ENCODE peak calls at places on chromosomes 5 and 9, in four cellular contexts. X is neural progenitor cell, E is uterus, R is A673. W is an unnamed sample. For H3K9me3 and H3K36me3, the result is how much of the 10 kb centered on the place peaks cover.

GRCh38 chr5:143224672-143225071 is 178.8 kb downstream of the NR3C1 start:
- DNase-seq in R (no peak), X (no peak), E (no peak), W (no peak)

GRCh38 chr5:154047324-154047723 is 8.6 kb downstream of the MFAP3 start:
- DNase-seq in R (no peak), X (no peak), E (no peak), W (no peak)

GRCh38 chr9:119078015-119078414 is 291.2 kb downstream of the BRINP1 start:
- DNase-seq in E (no peak), R (no peak), X (no peak), W (no peak)

GRCh38 chr5:149486726-149487635 is 64.3 kb downstream of the CSNK1A1 start:
- DNase-seq in E (no peak), X (no peak), R (no peak), W (no peak)

GRCh38 chr5:31408814-31409213 is 123.1 kb downstream of the DROSHA start:
- DNase-seq in R (peak), X (no peak), E (no peak), W (no peak)

GRCh38 chr5:176818391-176819098 is 8.2 kb downstream of the UNC5A start:
- DNase-seq in E (no peak), X (no peak), R (no peak), W (peak)

GRCh38 chr9:79731483-79731882 is 159.7 kb downstream of the TLE4 start:
- DNase-seq in R (no peak), X (no peak), E (no peak), W (no peak)

GRCh38 chr9:92686954-92687353 is 17.0 kb upstream of the IPPK start:
- DNase-seq in R (peak), X (no peak), E (no peak), W (no peak)

GRCh38 chr9:128893354-128893753 is 11.4 kb downstream of the LRRC8A start:
- DNase-seq in E (no peak), X (no peak), R (no peak), W (no peak)

GRCh38 chr9:116323012-116323411 is 169.4 kb downstream of the PAPPA start:
- DNase-seq in R (peak), X (peak), E (no peak), W (no peak)

GRCh38 chr5:154421868-154422267 is 23.9 kb upstream of the SAP30L start:
- DNase-seq in E (no peak), R (peak), X (peak), W (no peak)

GRCh38 chr9:7848498-7848897 is 48.9 kb upstream of the DMAC1 start:
- DNase-seq in E (no peak), X (no peak), R (no peak), W (no peak)

GRCh38 chr9:37936376-37936775 is 32.4 kb upstream of the SLC25A51 start:
- DNase-seq in X (no peak), E (no peak), R (no peak), W (no peak)

GRCh38 chr9:104817437-104817836 is 53.5 kb downstream of the NIPSNAP3B start:
- DNase-seq in E (no peak), R (no peak), X (no peak), W (no peak)

GRCh38 chr9:1995084-1995483 is 20.1 kb upstream of the SMARCA2 start:
- DNase-seq in X (peak), E (no peak), R (peak), W (no peak)

GRCh38 chr5:120817044-120817985 is 353.2 kb downstream of the PRR16 start:
- DNase-seq in R (peak), X (peak), E (no peak), W (no peak)

GRCh38 chr9:86072393-86073016 is 26.9 kb downstream of the GOLM1 start:
- DNase-seq in X (no peak), E (no peak), R (no peak), W (no peak)

GRCh38 chr5:160742446-160742845 is 109.6 kb downstream of the ATP10B start:
- DNase-seq in E (no peak), X (no peak), R (no peak), W (no peak)
- H3K4me3 ChIP-seq in E (no peak), X (no peak), R (no peak), W (no peak)

DNA sequence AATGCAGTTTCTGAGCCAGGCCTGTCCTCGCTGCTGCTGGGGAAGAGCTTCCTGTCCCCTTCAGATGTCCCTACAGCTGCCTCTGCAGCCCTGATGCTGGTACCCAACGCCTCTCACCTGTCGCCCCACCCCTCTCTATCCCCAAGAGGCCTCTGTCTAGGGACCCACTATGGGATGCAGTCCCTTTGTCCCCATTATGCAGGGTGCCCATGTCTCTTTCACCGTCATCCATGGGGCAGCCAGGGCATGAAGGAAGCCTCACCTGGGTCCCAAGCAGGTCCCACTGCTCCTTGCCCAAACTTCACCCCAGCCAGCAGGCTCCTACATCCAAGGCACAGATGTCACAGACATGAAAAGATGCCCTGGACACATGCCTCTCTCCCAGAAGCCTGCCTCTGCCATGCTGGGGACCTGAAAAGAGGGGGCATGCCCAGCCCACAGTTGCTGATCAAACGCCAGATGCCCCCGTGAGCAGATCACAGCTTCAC is 81.2 kb downstream of the ADAMTS2 start:
- DNase-seq in R (no peak), X (no peak), E (peak), W (no peak)
- H3K9me3 ChIP-seq in R (under half), X (under half), E (under half), W (under half)

DNA sequence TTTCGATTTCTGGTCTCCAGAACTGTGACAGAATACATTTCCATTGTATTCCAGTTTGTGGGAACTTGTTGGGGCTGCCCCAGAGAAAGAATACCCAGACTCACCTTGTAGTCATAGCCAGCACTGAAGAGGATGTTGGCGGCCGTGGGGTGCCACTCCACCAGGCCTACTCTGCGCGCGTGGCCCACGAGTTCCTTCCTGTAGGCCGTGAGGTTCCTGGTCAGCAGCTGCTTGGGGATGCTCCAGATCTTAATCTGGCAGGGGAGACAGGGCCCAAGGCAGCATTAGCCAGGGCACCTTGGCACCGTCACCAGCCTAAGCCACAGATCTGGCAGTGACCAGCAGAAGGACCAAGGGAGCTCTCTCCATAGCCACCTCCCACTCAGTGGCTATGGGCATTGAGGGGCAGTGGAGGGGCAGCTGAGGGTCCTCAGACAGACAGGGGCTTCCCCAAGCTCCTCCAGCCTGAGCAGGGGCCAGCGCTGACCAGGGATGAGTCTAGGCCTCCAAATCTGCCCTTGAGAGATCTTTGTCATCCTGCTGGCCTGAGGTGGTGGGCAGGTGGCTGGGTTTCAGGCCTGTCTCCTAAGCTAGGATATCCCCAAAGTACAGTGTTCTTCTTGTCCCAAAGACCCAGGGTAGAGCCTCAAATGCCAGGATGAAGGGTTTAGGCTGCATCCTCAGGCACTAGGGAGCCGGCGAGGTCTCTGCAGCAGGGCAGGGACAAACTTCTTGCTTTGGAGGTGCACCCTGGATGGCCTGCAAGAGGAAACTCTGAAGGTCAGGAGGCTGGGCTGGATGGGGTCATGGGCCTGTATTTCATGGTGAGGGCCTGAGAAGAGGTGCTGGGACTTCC is 15.9 kb upstream of the TRIM14 start:
- DNase-seq in X (no peak), E (no peak), R (no peak), W (no peak)
- H3K36me3 ChIP-seq in X (under half), E (under half), R (under half), W (under half)

DNA sequence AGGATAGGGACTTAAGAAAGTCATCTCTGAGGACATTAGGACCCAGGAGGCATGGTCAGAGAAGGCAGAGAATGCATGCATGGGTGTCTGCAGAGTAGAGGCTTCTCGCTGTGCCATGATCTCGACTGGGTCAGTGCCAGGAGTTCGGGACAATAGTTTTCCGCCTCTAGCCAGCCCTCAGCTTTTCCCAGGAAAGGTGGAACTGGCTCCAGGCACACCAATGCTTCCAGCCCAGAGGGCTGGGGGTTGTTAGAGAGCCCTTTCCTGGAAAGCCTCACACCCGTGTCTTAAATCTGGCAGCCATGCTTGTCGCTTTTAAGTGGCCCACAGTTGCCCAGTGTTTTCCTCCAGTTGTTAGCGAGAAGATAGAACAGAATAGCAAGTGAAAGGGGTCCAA is 1111.3 kb downstream of the TAF11L14 start:
- DNase-seq in X (no peak), E (no peak), R (no peak), W (peak)
- H3K4me3 ChIP-seq in X (no peak), E (peak), R (no peak), W (peak)

GRCh38 chr5:3167473-3167872 is 416.0 kb upstream of the IRX2 start:
- DNase-seq in E (no peak), R (no peak), X (no peak), W (no peak)
- H3K9me3 ChIP-seq in E (under half), R (under half), X (under half), W (under half)

GRCh38 chr9:127527560-127528268 is 76.4 kb downstream of the LRSAM1 start:
- DNase-seq in X (no peak), E (no peak), R (no peak), W (peak)
- H3K36me3 ChIP-seq in X (under half), E (under half), R (under half), W (under half)

DNA sequence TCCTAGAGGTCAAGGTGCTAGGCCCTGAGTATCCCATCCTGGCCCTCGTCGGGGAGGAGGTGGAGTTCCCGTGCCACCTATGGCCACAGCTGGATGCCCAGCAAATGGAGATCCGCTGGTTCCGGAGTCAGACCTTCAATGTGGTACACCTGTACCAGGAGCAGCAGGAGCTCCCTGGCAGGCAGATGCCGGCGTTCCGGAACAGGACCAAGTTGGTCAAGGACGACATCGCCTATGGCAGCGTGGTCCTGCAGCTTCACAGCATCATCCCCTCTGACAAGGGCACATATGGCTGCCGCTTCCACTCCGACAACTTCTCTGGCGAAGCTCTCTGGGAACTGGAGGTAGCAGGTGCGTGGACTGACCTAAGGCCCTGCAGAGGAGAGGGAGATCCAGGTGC is 7.9 kb downstream of the BTNL9 start:
- DNase-seq in X (no peak), E (no peak), R (no peak), W (no peak)
- H3K4me3 ChIP-seq in X (no peak), E (no peak), R (no peak), W (no peak)

GRCh38 chr9:137947012-137947411 is 69.4 kb downstream of the CACNA1B start:
- DNase-seq in X (no peak), R (no peak), E (no peak), W (no peak)

GRCh38 chr9:137951107-137951506 is 73.5 kb downstream of the CACNA1B start:
- DNase-seq in X (no peak), R (no peak), E (no peak), W (no peak)

GRCh38 chr9:137945581-137945980 is 68.0 kb downstream of the CACNA1B start:
- DNase-seq in X (no peak), E (no peak), R (no peak), W (no peak)

GRCh38 chr9:137949260-137949659 is 71.7 kb downstream of the CACNA1B start:
- DNase-seq in E (no peak), X (no peak), R (no peak), W (no peak)

GRCh38 chr9:137948642-137949041 is 71.1 kb downstream of the CACNA1B start:
- DNase-seq in E (no peak), R (no peak), X (no peak), W (no peak)
- H3K9me3 ChIP-seq in E (under half), R (under half), X (under half), W (under half)